ENCODE peak calls at places on chromosomes 12 and 14, in nine cellular contexts. One of them, this sample, is unnamed.

GRCh38 chr12:98741229-98741614 is 96.1 kb downstream of the APAF1 start:
- DNase-seq in GDM1: no peak
- DNase-seq in endothelial cell: no peak
- DNase-seq in uterus: no peak
- DNase-seq in WTC11: no peak
- DNase-seq in HT1080: no peak
- DNase-seq in ELR: peak; percentile 55
- DNase-seq in stimulated activated CD4-positive, alpha-beta T cell treated with anti-CD3 and anti-CD28 coated beads, TNF-alpha, amount 100 ng/mL, for 48 hours: peak; percentile 44
- DNase-seq in GM23338: no peak
- DNase-seq in this sample: no peak

GRCh38 chr14:34199585-34199984 is 248.7 kb upstream of the EGLN3 start:
- DNase-seq in GDM1: no peak
- DNase-seq in endothelial cell: no peak
- DNase-seq in uterus: no peak
- DNase-seq in WTC11: no peak
- DNase-seq in HT1080: peak; percentile 2
- DNase-seq in ELR: peak; percentile 34
- DNase-seq in stimulated activated CD4-positive, alpha-beta T cell treated with anti-CD3 and anti-CD28 coated beads, TNF-alpha, amount 100 ng/mL, for 48 hours: peak; percentile 23
- DNase-seq in GM23338: no peak
- DNase-seq in this sample: no peak

GRCh38 chr12:6360080-6360571 is 15.2 kb downstream of the SCNN1A start:
- DNase-seq in GDM1: no peak
- DNase-seq in endothelial cell: no peak
- DNase-seq in uterus: no peak
- DNase-seq in WTC11: no peak
- DNase-seq in HT1080: no peak
- DNase-seq in ELR: no peak
- DNase-seq in stimulated activated CD4-positive, alpha-beta T cell treated with anti-CD3 and anti-CD28 coated beads, TNF-alpha, amount 100 ng/mL, for 48 hours: no peak
- DNase-seq in GM23338: no peak
- DNase-seq in this sample: no peak

GRCh38 chr14:74400919-74401503 is 25.0 kb downstream of the SYNDIG1L start:
- DNase-seq in GDM1: no peak
- DNase-seq in endothelial cell: no peak
- DNase-seq in uterus: no peak
- DNase-seq in WTC11: no peak
- DNase-seq in HT1080: no peak
- DNase-seq in ELR: no peak
- DNase-seq in stimulated activated CD4-positive, alpha-beta T cell treated with anti-CD3 and anti-CD28 coated beads, TNF-alpha, amount 100 ng/mL, for 48 hours: no peak
- DNase-seq in GM23338: peak; percentile 27
- DNase-seq in this sample: no peak

GRCh38 chr12:93591137-93591868 is 18.8 kb downstream of the SOCS2 start:
- DNase-seq in GDM1: peak; percentile 59
- DNase-seq in endothelial cell: peak; percentile 20
- DNase-seq in uterus: peak; percentile 78
- DNase-seq in WTC11: peak; percentile 40
- DNase-seq in HT1080: peak; percentile 73
- DNase-seq in ELR: peak; percentile 93
- DNase-seq in stimulated activated CD4-positive, alpha-beta T cell treated with anti-CD3 and anti-CD28 coated beads, TNF-alpha, amount 100 ng/mL, for 48 hours: no peak
- DNase-seq in GM23338: peak; percentile 75
- DNase-seq in this sample: peak; percentile 38

GRCh38 chr14:90453401-90453951 is 56.6 kb downstream of the CALM1 start:
- DNase-seq in GDM1: no peak
- DNase-seq in endothelial cell: no peak
- DNase-seq in uterus: peak; percentile 34
- DNase-seq in WTC11: no peak
- DNase-seq in HT1080: no peak
- DNase-seq in ELR: no peak
- DNase-seq in stimulated activated CD4-positive, alpha-beta T cell treated with anti-CD3 and anti-CD28 coated beads, TNF-alpha, amount 100 ng/mL, for 48 hours: no peak
- DNase-seq in GM23338: no peak
- DNase-seq in this sample: no peak

GRCh38 chr12:116861331-116861730 is 19.9 kb downstream of the HRK start:
- DNase-seq in GDM1: peak; percentile 8
- DNase-seq in endothelial cell: no peak
- DNase-seq in uterus: peak; percentile 31
- DNase-seq in WTC11: no peak
- DNase-seq in HT1080: peak; percentile 48
- DNase-seq in ELR: peak; percentile 79
- DNase-seq in stimulated activated CD4-positive, alpha-beta T cell treated with anti-CD3 and anti-CD28 coated beads, TNF-alpha, amount 100 ng/mL, for 48 hours: no peak
- DNase-seq in GM23338: no peak
- DNase-seq in this sample: no peak

GRCh38 chr12:50261654-50262053 is 21.7 kb downstream of the LIMA1 start:
- DNase-seq in GDM1: no peak
- DNase-seq in endothelial cell: no peak
- DNase-seq in uterus: no peak
- DNase-seq in WTC11: no peak
- DNase-seq in HT1080: peak; percentile 59
- DNase-seq in ELR: peak; percentile 53
- DNase-seq in stimulated activated CD4-positive, alpha-beta T cell treated with anti-CD3 and anti-CD28 coated beads, TNF-alpha, amount 100 ng/mL, for 48 hours: no peak
- DNase-seq in GM23338: no peak
- DNase-seq in this sample: no peak

GRCh38 chr14:66979083-66979974 is 209.9 kb upstream of the GARIN2 start:
- DNase-seq in GDM1: no peak
- DNase-seq in endothelial cell: no peak
- DNase-seq in uterus: no peak
- DNase-seq in WTC11: no peak
- DNase-seq in HT1080: no peak
- DNase-seq in ELR: no peak
- DNase-seq in stimulated activated CD4-positive, alpha-beta T cell treated with anti-CD3 and anti-CD28 coated beads, TNF-alpha, amount 100 ng/mL, for 48 hours: no peak
- DNase-seq in GM23338: no peak
- DNase-seq in this sample: no peak

GRCh38 chr12:54420766-54421144 is 1.7 kb upstream of the ITGA5 start:
- DNase-seq in GDM1: no peak
- DNase-seq in endothelial cell: no peak
- DNase-seq in uterus: peak; percentile 62
- DNase-seq in WTC11: no peak
- DNase-seq in HT1080: no peak
- DNase-seq in ELR: peak; percentile 30
- DNase-seq in stimulated activated CD4-positive, alpha-beta T cell treated with anti-CD3 and anti-CD28 coated beads, TNF-alpha, amount 100 ng/mL, for 48 hours: no peak
- DNase-seq in GM23338: no peak
- DNase-seq in this sample: no peak

GRCh38 chr12:10739157-10740118 is 16.3 kb upstream of the YBX3 start:
- DNase-seq in GDM1: no peak
- DNase-seq in endothelial cell: no peak
- DNase-seq in uterus: no peak
- DNase-seq in WTC11: no peak
- DNase-seq in HT1080: peak; percentile 60
- DNase-seq in ELR: peak; percentile 56
- DNase-seq in stimulated activated CD4-positive, alpha-beta T cell treated with anti-CD3 and anti-CD28 coated beads, TNF-alpha, amount 100 ng/mL, for 48 hours: no peak
- DNase-seq in GM23338: no peak
- DNase-seq in this sample: no peak

GRCh38 chr14:92409069-92409468 is 86.1 kb downstream of the SLC24A4 start:
- DNase-seq in GDM1: no peak
- DNase-seq in endothelial cell: no peak
- DNase-seq in uterus: no peak
- DNase-seq in WTC11: no peak
- DNase-seq in HT1080: peak; percentile 23
- DNase-seq in ELR: peak; percentile 49
- DNase-seq in stimulated activated CD4-positive, alpha-beta T cell treated with anti-CD3 and anti-CD28 coated beads, TNF-alpha, amount 100 ng/mL, for 48 hours: no peak
- DNase-seq in GM23338: no peak
- DNase-seq in this sample: no peak

GRCh38 chr12:108814462-108815211 is 42.7 kb downstream of the SSH1 start:
- DNase-seq in GDM1: no peak
- DNase-seq in endothelial cell: no peak
- DNase-seq in uterus: no peak
- DNase-seq in WTC11: no peak
- DNase-seq in HT1080: no peak
- DNase-seq in ELR: no peak
- DNase-seq in stimulated activated CD4-positive, alpha-beta T cell treated with anti-CD3 and anti-CD28 coated beads, TNF-alpha, amount 100 ng/mL, for 48 hours: no peak
- DNase-seq in GM23338: no peak
- DNase-seq in this sample: no peak

This sample was measured in SIG-M5.